ENCODE peak calls at places on chromosome X, in seven cellular contexts. One of them, this sample, is unnamed.

GRCh38 chrX:130260316-130260715 is 8.4 kb downstream of the ZNF280C start:
- DNase-seq in activated CD8-positive, alpha-beta memory T cell treated with anti-CD3 and anti-CD28 coated beads for 48 hours: no peak
- DNase-seq in NCI-H146: no peak
- DNase-seq in HL-60: no peak
- DNase-seq in PC-3: peak
- DNase-seq in activated effector memory CD4-positive, alpha-beta T cell treated with Interleukin-2 at 50 U/mL for 16 hours: no peak
- DNase-seq in amniotic epithelial cell: peak
- DNase-seq in this sample: no peak

GRCh38 chrX:48835524-48836329 is at the start of gene PCSK1N:
- DNase-seq in activated CD8-positive, alpha-beta memory T cell treated with anti-CD3 and anti-CD28 coated beads for 48 hours: no peak
- DNase-seq in NCI-H146: peak
- DNase-seq in HL-60: no peak
- DNase-seq in PC-3: peak
- DNase-seq in activated effector memory CD4-positive, alpha-beta T cell treated with Interleukin-2 at 50 U/mL for 16 hours: no peak
- DNase-seq in amniotic epithelial cell: no peak
- DNase-seq in this sample: no peak

GRCh38 chrX:47047989-47048388 is 30.3 kb upstream of the RGN start:
- DNase-seq in activated CD8-positive, alpha-beta memory T cell treated with anti-CD3 and anti-CD28 coated beads for 48 hours: no peak
- DNase-seq in NCI-H146: no peak
- DNase-seq in HL-60: no peak
- DNase-seq in PC-3: peak
- DNase-seq in activated effector memory CD4-positive, alpha-beta T cell treated with Interleukin-2 at 50 U/mL for 16 hours: no peak
- DNase-seq in amniotic epithelial cell: peak
- DNase-seq in this sample: no peak

GRCh38 chrX:110383414-110383813 is 24.8 kb downstream of the RTL9 start:
- DNase-seq in activated CD8-positive, alpha-beta memory T cell treated with anti-CD3 and anti-CD28 coated beads for 48 hours: no peak
- DNase-seq in NCI-H146: no peak
- DNase-seq in HL-60: no peak
- DNase-seq in PC-3: peak
- DNase-seq in activated effector memory CD4-positive, alpha-beta T cell treated with Interleukin-2 at 50 U/mL for 16 hours: no peak
- DNase-seq in amniotic epithelial cell: peak
- DNase-seq in this sample: no peak

GRCh38 chrX:114152130-114152529 is 431.8 kb upstream of the HTR2C start:
- DNase-seq in activated CD8-positive, alpha-beta memory T cell treated with anti-CD3 and anti-CD28 coated beads for 48 hours: no peak
- DNase-seq in NCI-H146: no peak
- DNase-seq in HL-60: peak
- DNase-seq in PC-3: peak
- DNase-seq in activated effector memory CD4-positive, alpha-beta T cell treated with Interleukin-2 at 50 U/mL for 16 hours: no peak
- DNase-seq in amniotic epithelial cell: peak
- DNase-seq in this sample: no peak

GRCh38 chrX:140817943-140818342 is 108.4 kb downstream of the LINC00632 start:
- DNase-seq in activated CD8-positive, alpha-beta memory T cell treated with anti-CD3 and anti-CD28 coated beads for 48 hours: no peak
- DNase-seq in NCI-H146: no peak
- DNase-seq in HL-60: no peak
- DNase-seq in PC-3: peak
- DNase-seq in activated effector memory CD4-positive, alpha-beta T cell treated with Interleukin-2 at 50 U/mL for 16 hours: no peak
- DNase-seq in amniotic epithelial cell: peak
- DNase-seq in this sample: no peak

GRCh38 chrX:131704136-131704695 is 160.3 kb downstream of the OR13H1 start:
- DNase-seq in activated CD8-positive, alpha-beta memory T cell treated with anti-CD3 and anti-CD28 coated beads for 48 hours: peak
- DNase-seq in NCI-H146: peak
- DNase-seq in HL-60: no peak
- DNase-seq in PC-3: peak
- DNase-seq in activated effector memory CD4-positive, alpha-beta T cell treated with Interleukin-2 at 50 U/mL for 16 hours: no peak
- DNase-seq in amniotic epithelial cell: no peak
- DNase-seq in this sample: no peak

GRCh38 chrX:25068340-25068739 is 52.6 kb upstream of the ARX start:
- DNase-seq in activated CD8-positive, alpha-beta memory T cell treated with anti-CD3 and anti-CD28 coated beads for 48 hours: no peak
- DNase-seq in NCI-H146: no peak
- DNase-seq in HL-60: no peak
- DNase-seq in PC-3: no peak
- DNase-seq in activated effector memory CD4-positive, alpha-beta T cell treated with Interleukin-2 at 50 U/mL for 16 hours: no peak
- DNase-seq in amniotic epithelial cell: no peak
- DNase-seq in this sample: no peak

GRCh38 chrX:44767308-44767707 is 76.5 kb upstream of the DUSP21 start:
- DNase-seq in activated CD8-positive, alpha-beta memory T cell treated with anti-CD3 and anti-CD28 coated beads for 48 hours: no peak
- DNase-seq in NCI-H146: no peak
- DNase-seq in HL-60: no peak
- DNase-seq in PC-3: no peak
- DNase-seq in activated effector memory CD4-positive, alpha-beta T cell treated with Interleukin-2 at 50 U/mL for 16 hours: no peak
- DNase-seq in amniotic epithelial cell: no peak
- DNase-seq in this sample: no peak

GRCh38 chrX:40646489-40647306 is 663 bp downstream of the CXorf38 start:
- DNase-seq in activated CD8-positive, alpha-beta memory T cell treated with anti-CD3 and anti-CD28 coated beads for 48 hours: peak
- DNase-seq in NCI-H146: peak
- DNase-seq in HL-60: peak
- DNase-seq in PC-3: peak
- DNase-seq in activated effector memory CD4-positive, alpha-beta T cell treated with Interleukin-2 at 50 U/mL for 16 hours: peak
- DNase-seq in amniotic epithelial cell: peak
- DNase-seq in this sample: no peak

GRCh38 chrX:81866873-81867272 is 665.0 kb downstream of the SH3BGRL start:
- DNase-seq in activated CD8-positive, alpha-beta memory T cell treated with anti-CD3 and anti-CD28 coated beads for 48 hours: no peak
- DNase-seq in NCI-H146: no peak
- DNase-seq in HL-60: no peak
- DNase-seq in PC-3: no peak
- DNase-seq in activated effector memory CD4-positive, alpha-beta T cell treated with Interleukin-2 at 50 U/mL for 16 hours: no peak
- DNase-seq in amniotic epithelial cell: no peak
- DNase-seq in this sample: no peak

GRCh38 chrX:47577901-47578300 is 4.3 kb upstream of the TIMP1 start:
- DNase-seq in activated CD8-positive, alpha-beta memory T cell treated with anti-CD3 and anti-CD28 coated beads for 48 hours: no peak
- DNase-seq in NCI-H146: no peak
- DNase-seq in HL-60: no peak
- DNase-seq in PC-3: no peak
- DNase-seq in activated effector memory CD4-positive, alpha-beta T cell treated with Interleukin-2 at 50 U/mL for 16 hours: no peak
- DNase-seq in amniotic epithelial cell: no peak
- DNase-seq in this sample: no peak

GRCh38 chrX:72716766-72717165 is 2.7 kb upstream of the PHKA1 start:
- DNase-seq in activated CD8-positive, alpha-beta memory T cell treated with anti-CD3 and anti-CD28 coated beads for 48 hours: no peak
- DNase-seq in NCI-H146: no peak
- DNase-seq in HL-60: no peak
- DNase-seq in PC-3: peak
- DNase-seq in activated effector memory CD4-positive, alpha-beta T cell treated with Interleukin-2 at 50 U/mL for 16 hours: no peak
- DNase-seq in amniotic epithelial cell: no peak
- DNase-seq in this sample: no peak

GRCh38 chrX:153352858-153353257 is 18.9 kb downstream of the ZNF275 start:
- DNase-seq in activated CD8-positive, alpha-beta memory T cell treated with anti-CD3 and anti-CD28 coated beads for 48 hours: no peak
- DNase-seq in NCI-H146: no peak
- DNase-seq in HL-60: no peak
- DNase-seq in PC-3: no peak
- DNase-seq in activated effector memory CD4-positive, alpha-beta T cell treated with Interleukin-2 at 50 U/mL for 16 hours: no peak
- DNase-seq in amniotic epithelial cell: no peak
- DNase-seq in this sample: no peak

GRCh38 chrX:129139837-129140679 is 383.2 kb downstream of the SMARCA1 start:
- DNase-seq in activated CD8-positive, alpha-beta memory T cell treated with anti-CD3 and anti-CD28 coated beads for 48 hours: no peak
- DNase-seq in NCI-H146: peak
- DNase-seq in HL-60: no peak
- DNase-seq in PC-3: peak
- DNase-seq in activated effector memory CD4-positive, alpha-beta T cell treated with Interleukin-2 at 50 U/mL for 16 hours: no peak
- DNase-seq in amniotic epithelial cell: no peak
- DNase-seq in this sample: no peak

GRCh38 chrX:70386240-70386639 is 36.9 kb upstream of the GDPD2 start:
- DNase-seq in activated CD8-positive, alpha-beta memory T cell treated with anti-CD3 and anti-CD28 coated beads for 48 hours: no peak
- DNase-seq in NCI-H146: no peak
- DNase-seq in HL-60: no peak
- DNase-seq in PC-3: no peak
- DNase-seq in activated effector memory CD4-positive, alpha-beta T cell treated with Interleukin-2 at 50 U/mL for 16 hours: no peak
- DNase-seq in amniotic epithelial cell: peak
- DNase-seq in this sample: no peak

GRCh38 chrX:71253253-71254091 is 468 bp downstream of the ZMYM3 start:
- DNase-seq in activated CD8-positive, alpha-beta memory T cell treated with anti-CD3 and anti-CD28 coated beads for 48 hours: no peak
- DNase-seq in NCI-H146: peak
- DNase-seq in HL-60: no peak
- DNase-seq in PC-3: peak
- DNase-seq in activated effector memory CD4-positive, alpha-beta T cell treated with Interleukin-2 at 50 U/mL for 16 hours: peak
- DNase-seq in amniotic epithelial cell: peak
- DNase-seq in this sample: no peak

GRCh38 chrX:71175531-71175930 is 30.9 kb downstream of the NLGN3 start:
- DNase-seq in activated CD8-positive, alpha-beta memory T cell treated with anti-CD3 and anti-CD28 coated beads for 48 hours: no peak
- DNase-seq in NCI-H146: no peak
- DNase-seq in HL-60: no peak
- DNase-seq in PC-3: no peak
- DNase-seq in activated effector memory CD4-positive, alpha-beta T cell treated with Interleukin-2 at 50 U/mL for 16 hours: no peak
- DNase-seq in amniotic epithelial cell: no peak
- DNase-seq in this sample: no peak

GRCh38 chrX:150504399-150505186 is 63.8 kb upstream of the MTM1 start:
- DNase-seq in activated CD8-positive, alpha-beta memory T cell treated with anti-CD3 and anti-CD28 coated beads for 48 hours: no peak
- DNase-seq in NCI-H146: no peak
- DNase-seq in HL-60: no peak
- DNase-seq in PC-3: peak
- DNase-seq in activated effector memory CD4-positive, alpha-beta T cell treated with Interleukin-2 at 50 U/mL for 16 hours: no peak
- DNase-seq in amniotic epithelial cell: peak
- DNase-seq in this sample: no peak

GRCh38 chrX:138519296-138519695 is 192.2 kb downstream of the FGF13 start:
- DNase-seq in activated CD8-positive, alpha-beta memory T cell treated with anti-CD3 and anti-CD28 coated beads for 48 hours: no peak
- DNase-seq in NCI-H146: no peak
- DNase-seq in HL-60: no peak
- DNase-seq in PC-3: no peak
- DNase-seq in activated effector memory CD4-positive, alpha-beta T cell treated with Interleukin-2 at 50 U/mL for 16 hours: no peak
- DNase-seq in amniotic epithelial cell: no peak
- DNase-seq in this sample: no peak

This sample was measured in GOT3.